ENCODE peak calls at places on chromosomes 11 and 22, in nine cellular contexts. Z is activated naive CD4-positive, alpha-beta T cell; Q is hepatic stellate cell; U is ureter; M is T follicular helper cell; I is endothelial cell; H is A549; X is SHP77; B is NCI-H2081. D is an unnamed sample.

GRCh38 chr11:19903620-19904069 is 191.0 kb downstream of the NAV2 start:
- DNase-seq in Z (peak), Q (peak), U (peak), M (peak), I (peak), H (peak), X (no peak), B (peak), D (peak)

GRCh38 chr11:26474401-26474800 is 97.7 kb downstream of the MUC15 start:
- DNase-seq in Z (no peak), Q (no peak), U (no peak), M (no peak), I (no peak), H (no peak), X (no peak), B (no peak), D (no peak)

GRCh38 chr22:17471901-17472566 is 91.3 kb upstream of the SLC25A18 start:
- DNase-seq in Z (no peak), Q (no peak), U (no peak), M (no peak), I (no peak), H (no peak), X (no peak), B (no peak), D (no peak)

GRCh38 chr11:7967826-7968225 is 2.6 kb upstream of the NLRP10 start:
- DNase-seq in Z (no peak), Q (no peak), U (no peak), M (no peak), I (no peak), H (no peak), X (no peak), B (no peak), D (no peak)

GRCh38 chr11:72813740-72814138 is 472 bp upstream of the ATG16L2 start:
- DNase-seq in Z (peak), Q (peak), U (no peak), M (peak), I (no peak), H (peak), X (peak), B (peak), D (peak)

GRCh38 chr11:27215471-27216267 is 147.3 kb downstream of the CCDC34 start:
- DNase-seq in Z (no peak), Q (no peak), U (no peak), M (no peak), I (peak), H (no peak), X (no peak), B (no peak), D (no peak)

GRCh38 chr11:86978756-86979608 is 23.8 kb upstream of the FZD4 start:
- DNase-seq in Z (no peak), Q (no peak), U (no peak), M (no peak), I (no peak), H (peak), X (peak), B (peak), D (peak)

GRCh38 chr11:35165416-35166368 is 26.7 kb downstream of the CD44 start:
- DNase-seq in Z (peak), Q (no peak), U (no peak), M (peak), I (peak), H (peak), X (no peak), B (no peak), D (no peak)

GRCh38 chr11:118142809-118143208 is 9.8 kb downstream of the SCN4B start:
- DNase-seq in Z (no peak), Q (no peak), U (peak), M (no peak), I (no peak), H (no peak), X (no peak), B (peak), D (no peak)

GRCh38 chr22:27778299-27779090 is 23.1 kb downstream of the MN1 start:
- DNase-seq in Z (no peak), Q (no peak), U (no peak), M (no peak), I (no peak), H (no peak), X (no peak), B (no peak), D (no peak)

GRCh38 chr11:94342250-94342649 is 37.9 kb downstream of the IZUMO1R start:
- DNase-seq in Z (no peak), Q (no peak), U (no peak), M (no peak), I (no peak), H (no peak), X (no peak), B (no peak), D (no peak)

GRCh38 chr11:72950685-72951084 is 136.5 kb downstream of the ATG16L2 start:
- DNase-seq in Z (no peak), Q (no peak), U (no peak), M (no peak), I (no peak), H (no peak), X (no peak), B (no peak), D (no peak)

GRCh38 chr22:30860176-30861105 is 108.1 kb downstream of the MORC2 start:
- DNase-seq in Z (no peak), Q (peak), U (peak), M (no peak), I (no peak), H (no peak), X (no peak), B (no peak), D (no peak)

GRCh38 chr11:111912535-111912934 is at the start of gene HSPB2:
- DNase-seq in Z (no peak), Q (no peak), U (no peak), M (no peak), I (no peak), H (no peak), X (no peak), B (no peak), D (no peak)

GRCh38 chr22:44805663-44806062 is 53.3 kb downstream of the ARHGAP8 start:
- DNase-seq in Z (no peak), Q (no peak), U (no peak), M (no peak), I (no peak), H (no peak), X (no peak), B (no peak), D (no peak)

GRCh38 chr11:64835616-64836447 is 8.6 kb downstream of the CDC42BPG start:
- DNase-seq in Z (no peak), Q (no peak), U (no peak), M (no peak), I (no peak), H (no peak), X (no peak), B (no peak), D (no peak)

GRCh38 chr22:29833392-29833949 is 4.6 kb downstream of the ASCC2 start:
- DNase-seq in Z (no peak), Q (no peak), U (no peak), M (no peak), I (no peak), H (no peak), X (no peak), B (no peak), D (no peak)

GRCh38 chr22:46737976-46738641 is at the start of gene CERK:
- DNase-seq in Z (peak), Q (peak), U (peak), M (peak), I (peak), H (peak), X (peak), B (peak), D (peak)